ENCODE peak calls at places on chromosomes 11 and 22, in five cellular contexts. One of them, this sample, is unnamed.

GRCh38 chr11:70335511-70335910 is 62.8 kb upstream of the CTTN start:
- DNase-seq in left lung: no peak
- DNase-seq in left ventricle myocardium inferior: no peak
- DNase-seq in dorsolateral prefrontal cortex: no peak
- DNase-seq in thoracic aorta: no peak
- DNase-seq in this sample: no peak

GRCh38 chr11:83349371-83349770 is 63.2 kb upstream of the CCDC90B start:
- DNase-seq in thoracic aorta: no peak
- DNase-seq in dorsolateral prefrontal cortex: no peak
- DNase-seq in left lung: no peak
- DNase-seq in left ventricle myocardium inferior: no peak
- DNase-seq in this sample: no peak

GRCh38 chr22:23716811-23717801 is 26.3 kb downstream of the RGL4 start:
- DNase-seq in dorsolateral prefrontal cortex: peak; percentile 87
- DNase-seq in thoracic aorta: peak; percentile 25
- DNase-seq in left ventricle myocardium inferior: peak; percentile 87
- DNase-seq in left lung: peak; percentile 89
- DNase-seq in this sample: peak; percentile 85

GRCh38 chr11:111793863-111794262 is 27.7 kb upstream of the PPP2R1B start:
- DNase-seq in left ventricle myocardium inferior: no peak
- DNase-seq in left lung: no peak
- DNase-seq in dorsolateral prefrontal cortex: no peak
- DNase-seq in thoracic aorta: no peak
- DNase-seq in this sample: no peak

GRCh38 chr11:117830072-117830471 is 5.5 kb upstream of the FXYD2 start:
- DNase-seq in left lung: no peak
- DNase-seq in thoracic aorta: no peak
- DNase-seq in dorsolateral prefrontal cortex: peak; percentile 18
- DNase-seq in left ventricle myocardium inferior: no peak
- DNase-seq in this sample: no peak

GRCh38 chr11:63490551-63491239 is at the start of gene PLAAT5:
- DNase-seq in dorsolateral prefrontal cortex: no peak
- DNase-seq in thoracic aorta: no peak
- DNase-seq in left ventricle myocardium inferior: peak; percentile 35
- DNase-seq in left lung: no peak
- DNase-seq in this sample: no peak

GRCh38 chr11:21268036-21268435 is 598.6 kb downstream of the NELL1 start:
- DNase-seq in thoracic aorta: no peak
- DNase-seq in dorsolateral prefrontal cortex: no peak
- DNase-seq in left ventricle myocardium inferior: no peak
- DNase-seq in left lung: no peak
- DNase-seq in this sample: no peak

GRCh38 chr22:35275580-35275979 is 18.3 kb downstream of the HMGXB4 start:
- DNase-seq in left lung: no peak
- DNase-seq in left ventricle myocardium inferior: no peak
- DNase-seq in thoracic aorta: no peak
- DNase-seq in dorsolateral prefrontal cortex: no peak
- DNase-seq in this sample: no peak

GRCh38 chr22:18994780-18995711 is 59.0 kb upstream of the PRODH start:
- DNase-seq in left ventricle myocardium inferior: no peak
- DNase-seq in thoracic aorta: no peak
- DNase-seq in left lung: peak; percentile 41
- DNase-seq in dorsolateral prefrontal cortex: no peak
- DNase-seq in this sample: no peak

GRCh38 chr11:92556435-92556834 is 331.8 kb downstream of the FAT3 start:
- DNase-seq in thoracic aorta: no peak
- DNase-seq in left lung: no peak
- DNase-seq in left ventricle myocardium inferior: no peak
- DNase-seq in dorsolateral prefrontal cortex: no peak
- DNase-seq in this sample: no peak

GRCh38 chr11:132444891-132445290 is 1074.5 kb downstream of the NTM start:
- DNase-seq in left lung: no peak
- DNase-seq in left ventricle myocardium inferior: no peak
- DNase-seq in thoracic aorta: no peak
- DNase-seq in dorsolateral prefrontal cortex: no peak
- DNase-seq in this sample: no peak

DNA sequence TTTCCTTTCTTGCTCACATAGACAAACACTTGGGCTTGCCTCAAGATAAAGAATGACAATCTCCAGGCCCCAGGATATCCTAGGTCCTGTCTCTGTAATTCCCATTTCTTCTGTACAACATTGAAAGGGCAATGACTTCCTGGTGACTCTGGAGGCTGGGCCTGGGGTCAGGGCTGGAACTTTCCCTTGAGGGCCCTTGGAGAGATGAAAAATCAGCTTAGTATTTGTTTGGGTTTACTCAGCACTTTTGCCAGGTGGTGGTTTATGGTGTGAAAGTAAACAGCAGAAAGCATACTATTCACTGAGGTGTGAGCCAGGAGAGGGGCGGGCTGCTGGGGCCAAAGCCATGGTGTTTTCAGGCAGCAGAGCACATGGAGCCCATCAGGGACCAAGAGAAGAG is 214.7 kb upstream of the NARS2 start:
- DNase-seq in dorsolateral prefrontal cortex: no peak
- DNase-seq in left ventricle myocardium inferior: no peak
- DNase-seq in thoracic aorta: no peak
- DNase-seq in left lung: no peak
- DNase-seq in this sample: no peak
- H3K27ac ChIP-seq in dorsolateral prefrontal cortex: no peak overlapping the region
- H3K27ac ChIP-seq in left ventricle myocardium inferior: no peak overlapping the region
- H3K27ac ChIP-seq in thoracic aorta: no peak overlapping the region
- H3K27ac ChIP-seq in left lung: peak overlapping the region; percentile 13
- H3K27ac ChIP-seq in this sample: no peak overlapping the region

GRCh38 chr11:72820439-72821139 is 6.4 kb downstream of the ATG16L2 start:
- DNase-seq in left ventricle myocardium inferior: no peak
- DNase-seq in dorsolateral prefrontal cortex: no peak
- DNase-seq in left lung: no peak
- DNase-seq in thoracic aorta: no peak
- DNase-seq in this sample: peak; percentile 49

GRCh38 chr11:72821920-72822799 is 7.9 kb downstream of the ATG16L2 start:
- DNase-seq in left ventricle myocardium inferior: peak; percentile 88
- DNase-seq in left lung: peak; percentile 87
- DNase-seq in dorsolateral prefrontal cortex: peak; percentile 92
- DNase-seq in thoracic aorta: peak; percentile 53
- DNase-seq in this sample: peak; percentile 83

GRCh38 chr11:72818971-72819370 is 4.8 kb downstream of the ATG16L2 start:
- DNase-seq in dorsolateral prefrontal cortex: no peak
- DNase-seq in left lung: no peak
- DNase-seq in thoracic aorta: no peak
- DNase-seq in left ventricle myocardium inferior: no peak
- DNase-seq in this sample: no peak

GRCh38 chr11:72823105-72823804 is 9.0 kb downstream of the ATG16L2 start:
- DNase-seq in thoracic aorta: no peak
- DNase-seq in dorsolateral prefrontal cortex: no peak
- DNase-seq in left lung: no peak
- DNase-seq in left ventricle myocardium inferior: no peak
- DNase-seq in this sample: no peak

GRCh38 chr11:72821221-72821919 is 7.2 kb downstream of the ATG16L2 start:
- DNase-seq in left ventricle myocardium inferior: no peak
- DNase-seq in dorsolateral prefrontal cortex: peak; percentile 29
- DNase-seq in thoracic aorta: no peak
- DNase-seq in left lung: no peak
- DNase-seq in this sample: no peak
- H3K27ac ChIP-seq in left ventricle myocardium inferior: peak overlapping the region; percentile 84
- H3K27ac ChIP-seq in dorsolateral prefrontal cortex: peak overlapping the region; percentile 93
- H3K27ac ChIP-seq in thoracic aorta: peak overlapping the region; percentile 59
- H3K27ac ChIP-seq in left lung: peak overlapping the region; percentile 53
- H3K27ac ChIP-seq in this sample: peak overlapping the region; percentile 71

GRCh38 chr11:33735166-33735425 is 1.1 kb downstream of the CD59 start:
- DNase-seq in left lung: no peak
- DNase-seq in thoracic aorta: no peak
- DNase-seq in left ventricle myocardium inferior: no peak
- DNase-seq in dorsolateral prefrontal cortex: no peak
- DNase-seq in this sample: no peak
- H3K27ac ChIP-seq in left lung: peak overlapping the region; percentile 90
- H3K27ac ChIP-seq in thoracic aorta: peak overlapping the region; percentile 95
- H3K27ac ChIP-seq in left ventricle myocardium inferior: peak overlapping the region; percentile 95
- H3K27ac ChIP-seq in dorsolateral prefrontal cortex: peak overlapping the region; percentile 92
- H3K27ac ChIP-seq in this sample: peak overlapping the region; percentile 86

GRCh38 chr11:46724088-46724487 is 5.1 kb downstream of the F2 start:
- DNase-seq in dorsolateral prefrontal cortex: no peak
- DNase-seq in thoracic aorta: no peak
- DNase-seq in left ventricle myocardium inferior: no peak
- DNase-seq in left lung: no peak
- DNase-seq in this sample: no peak
- H3K27ac ChIP-seq in dorsolateral prefrontal cortex: no peak overlapping the region
- H3K27ac ChIP-seq in thoracic aorta: no peak overlapping the region
- H3K27ac ChIP-seq in left ventricle myocardium inferior: no peak overlapping the region
- H3K27ac ChIP-seq in left lung: no peak overlapping the region
- H3K27ac ChIP-seq in this sample: no peak overlapping the region

GRCh38 chr11:1839924-1840779 is 1.4 kb downstream of the TNNI2 start:
- DNase-seq in dorsolateral prefrontal cortex: no peak
- DNase-seq in thoracic aorta: no peak
- DNase-seq in left lung: peak; percentile 90
- DNase-seq in left ventricle myocardium inferior: peak; percentile 66
- DNase-seq in this sample: no peak
- H3K27ac ChIP-seq in dorsolateral prefrontal cortex: no peak overlapping the region
- H3K27ac ChIP-seq in thoracic aorta: no peak overlapping the region
- H3K27ac ChIP-seq in left lung: peak overlapping the region; percentile 88
- H3K27ac ChIP-seq in left ventricle myocardium inferior: peak overlapping the region; percentile 34
- H3K27ac ChIP-seq in this sample: no peak overlapping the region

DNA sequence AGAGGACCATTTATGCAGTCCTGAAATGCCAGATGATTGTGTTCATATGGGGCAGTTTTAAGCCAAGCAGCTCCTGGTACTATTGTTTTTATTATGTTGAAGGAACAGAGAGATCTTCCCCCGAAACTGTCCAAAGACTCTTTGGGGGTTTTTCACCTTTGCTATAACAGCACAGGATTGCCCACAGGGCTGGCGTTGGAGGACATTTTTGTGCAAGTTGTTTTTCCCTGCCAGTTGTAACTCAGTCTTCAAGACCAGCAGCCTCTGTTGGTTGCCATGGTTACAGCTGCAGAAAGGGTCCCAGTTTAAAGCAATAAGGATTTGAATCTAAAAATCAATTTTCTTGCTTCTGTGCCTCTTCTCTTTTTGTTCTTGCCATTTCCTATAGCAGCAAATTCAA is 45.4 kb upstream of the YWHAH start:
- DNase-seq in dorsolateral prefrontal cortex: peak; percentile 50
- DNase-seq in left lung: no peak
- DNase-seq in thoracic aorta: no peak
- DNase-seq in left ventricle myocardium inferior: no peak
- DNase-seq in this sample: peak; percentile 7
- H3K27ac ChIP-seq in dorsolateral prefrontal cortex: peak overlapping the region; percentile 96
- H3K27ac ChIP-seq in left lung: no peak overlapping the region
- H3K27ac ChIP-seq in thoracic aorta: no peak overlapping the region
- H3K27ac ChIP-seq in left ventricle myocardium inferior: no peak overlapping the region
- H3K27ac ChIP-seq in this sample: peak overlapping the region; percentile 93

GRCh38 chr11:116424615-116425261 is 348.0 kb downstream of the BUD13 start:
- DNase-seq in left ventricle myocardium inferior: no peak
- DNase-seq in thoracic aorta: no peak
- DNase-seq in dorsolateral prefrontal cortex: no peak
- DNase-seq in left lung: no peak
- DNase-seq in this sample: no peak

GRCh38 chr11:116421529-116422185 is 351.1 kb downstream of the BUD13 start:
- DNase-seq in left lung: no peak
- DNase-seq in left ventricle myocardium inferior: no peak
- DNase-seq in thoracic aorta: no peak
- DNase-seq in dorsolateral prefrontal cortex: no peak
- DNase-seq in this sample: no peak

GRCh38 chr11:116420770-116421528 is 351.8 kb downstream of the BUD13 start:
- DNase-seq in left lung: no peak
- DNase-seq in left ventricle myocardium inferior: no peak
- DNase-seq in thoracic aorta: no peak
- DNase-seq in dorsolateral prefrontal cortex: no peak
- DNase-seq in this sample: no peak

GRCh38 chr11:116422556-116422955 is 350.2 kb downstream of the BUD13 start:
- DNase-seq in left ventricle myocardium inferior: no peak
- DNase-seq in left lung: no peak
- DNase-seq in dorsolateral prefrontal cortex: no peak
- DNase-seq in thoracic aorta: no peak
- DNase-seq in this sample: no peak

DNA sequence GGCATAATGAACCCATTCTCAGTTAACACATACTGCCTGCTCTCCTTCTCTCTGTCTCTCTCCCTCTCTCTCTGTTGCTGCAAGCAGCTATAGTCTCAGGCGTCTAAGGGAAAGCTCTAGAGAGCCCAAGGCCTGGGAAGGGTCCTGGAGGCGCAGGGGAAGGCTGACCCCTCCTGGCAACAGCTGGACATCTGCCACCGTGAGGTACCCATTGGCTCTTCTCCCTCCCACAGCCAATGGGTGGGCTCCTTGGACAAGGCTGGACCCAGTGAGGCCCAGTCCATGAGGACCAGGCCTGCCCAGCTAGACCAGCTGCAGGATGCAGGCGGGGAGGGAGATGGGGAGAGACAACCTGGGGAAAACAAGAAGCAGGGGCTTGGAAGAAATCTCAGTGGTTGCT is 349.8 kb downstream of the BUD13 start:
- DNase-seq in dorsolateral prefrontal cortex: no peak
- DNase-seq in thoracic aorta: no peak
- DNase-seq in left lung: no peak
- DNase-seq in left ventricle myocardium inferior: no peak
- DNase-seq in this sample: no peak
- H3K27ac ChIP-seq in dorsolateral prefrontal cortex: no peak overlapping the region
- H3K27ac ChIP-seq in thoracic aorta: no peak overlapping the region
- H3K27ac ChIP-seq in left lung: no peak overlapping the region
- H3K27ac ChIP-seq in left ventricle myocardium inferior: no peak overlapping the region
- H3K27ac ChIP-seq in this sample: no peak overlapping the region